ENCODE peak calls at places on chromosome 18, in seven cellular contexts. Q, K, X, M, P, D and L are unnamed samples.

GRCh38 chr18:63544017-63544416 is 1.8 kb downstream of the SERPINB12 start:
- DNase-seq in Q (no peak), K (no peak), X (no peak), M (no peak), P (no peak), D (no peak), L (no peak)

GRCh38 chr18:10095356-10095755 is 181.5 kb downstream of the VAPA start:
- DNase-seq in Q (no peak), K (no peak), X (no peak), M (no peak), P (no peak), D (no peak), L (no peak)

GRCh38 chr18:30971338-30971956 is 71.1 kb downstream of the DSC3 start:
- DNase-seq in Q (no peak), K (peak; percentile 52), X (no peak), M (no peak), P (peak; percentile 39), D (no peak), L (no peak)

GRCh38 chr18:76943542-76944339 is 121.4 kb downstream of the ZNF236 start:
- DNase-seq in Q (no peak), K (peak; percentile 76), X (no peak), M (no peak), P (peak; percentile 97), D (peak; percentile 86), L (no peak)

GRCh38 chr18:54223568-54224241 is 764 bp downstream of the MBD2 start:
- DNase-seq in Q (peak; percentile 91), K (peak; percentile 97), X (no peak), M (peak; percentile 53), P (peak; percentile 92), D (peak; percentile 73), L (no peak)

GRCh38 chr18:34837769-34838194 is 127.7 kb downstream of the DTNA start:
- DNase-seq in Q (no peak), K (no peak), X (no peak), M (no peak), P (peak; percentile 90), D (no peak), L (no peak)

GRCh38 chr18:58447342-58448190 is 181.3 kb downstream of the ALPK2 start:
- DNase-seq in Q (no peak), K (no peak), X (no peak), M (no peak), P (peak; percentile 13), D (no peak), L (no peak)

GRCh38 chr18:24212939-24213338 is 74.1 kb downstream of the CABYR start:
- DNase-seq in Q (no peak), K (peak; percentile 94), X (no peak), M (no peak), P (peak; percentile 82), D (no peak), L (no peak)

GRCh38 chr18:54647176-54647575 is 56.1 kb downstream of the DYNAP start:
- DNase-seq in Q (no peak), K (peak; percentile 66), X (no peak), M (no peak), P (peak; percentile 10), D (no peak), L (no peak)

GRCh38 chr18:64219511-64219910 is 70.6 kb upstream of the LINC00305 start:
- DNase-seq in Q (no peak), K (no peak), X (no peak), M (no peak), P (no peak), D (no peak), L (no peak)

GRCh38 chr18:77000527-77000926 is 132.1 kb downstream of the MBP start:
- DNase-seq in Q (peak; percentile 89), K (peak; percentile 52), X (no peak), M (peak; percentile 81), P (peak; percentile 46), D (no peak), L (no peak)

GRCh38 chr18:72868666-72869661 is 1.2 kb upstream of the NETO1 start:
- DNase-seq in Q (peak; percentile 77), K (no peak), X (no peak), M (peak; percentile 67), P (no peak), D (no peak), L (peak; percentile 24)

GRCh38 chr18:27860701-27861107 is 316.2 kb downstream of the CDH2 start:
- DNase-seq in Q (no peak), K (no peak), X (no peak), M (no peak), P (peak; percentile 6), D (no peak), L (no peak)

GRCh38 chr18:48831802-48832201 is 119.0 kb downstream of the SMAD7 start:
- DNase-seq in Q (no peak), K (no peak), X (no peak), M (no peak), P (no peak), D (no peak), L (no peak)

GRCh38 chr18:62512996-62513395 is 9.8 kb upstream of the ZCCHC2 start:
- DNase-seq in Q (no peak), K (no peak), X (no peak), M (no peak), P (no peak), D (no peak), L (no peak)

GRCh38 chr18:73950116-73950705 is 197.4 kb downstream of the FBXO15 start:
- DNase-seq in Q (no peak), K (no peak), X (no peak), M (no peak), P (no peak), D (no peak), L (no peak)

GRCh38 chr18:46301571-46301970 is 197.4 kb downstream of the HAUS1 start:
- DNase-seq in Q (peak; percentile 21), K (no peak), X (no peak), M (no peak), P (no peak), D (peak; percentile 32), L (no peak)

GRCh38 chr18:31040982-31041345 is 1.6 kb downstream of the DSC3 start:
- DNase-seq in Q (no peak), K (peak; percentile 73), X (no peak), M (no peak), P (peak; percentile 20), D (no peak), L (no peak)

GRCh38 chr18:13369353-13369752 is 150.8 kb downstream of the LDLRAD4 start:
- DNase-seq in Q (no peak), K (no peak), X (no peak), M (no peak), P (no peak), D (peak; percentile 59), L (no peak)

GRCh38 chr18:23479829-23480505 is 23.3 kb upstream of the RMC1 start:
- DNase-seq in Q (no peak), K (no peak), X (no peak), M (no peak), P (no peak), D (no peak), L (no peak)

GRCh38 chr18:12327510-12328178 is 19.6 kb downstream of the TUBB6 start:
- DNase-seq in Q (peak; percentile 90), K (peak; percentile 86), X (peak; percentile 51), M (peak; percentile 97), P (peak; percentile 70), D (peak; percentile 90), L (peak; percentile 72)
- TF ChIP-seq CTCF in Q (peak; percentile 84), K (peak; percentile 90), X (peak; percentile 71), M (peak; percentile 99), P (peak; percentile 73), D (peak; percentile 83), L (peak; percentile 89)

GRCh38 chr18:22363867-22364463 is 53.8 kb downstream of the CTAGE1 start:
- DNase-seq in Q (no peak), K (peak; percentile 30), X (no peak), M (no peak), P (peak; percentile 34), D (no peak), L (no peak)
- TF ChIP-seq CTCF in Q (no peak), K (peak; percentile 27), X (no peak), M (no peak), P (no peak), D (peak; percentile 39), L (peak; percentile 10)

DNA sequence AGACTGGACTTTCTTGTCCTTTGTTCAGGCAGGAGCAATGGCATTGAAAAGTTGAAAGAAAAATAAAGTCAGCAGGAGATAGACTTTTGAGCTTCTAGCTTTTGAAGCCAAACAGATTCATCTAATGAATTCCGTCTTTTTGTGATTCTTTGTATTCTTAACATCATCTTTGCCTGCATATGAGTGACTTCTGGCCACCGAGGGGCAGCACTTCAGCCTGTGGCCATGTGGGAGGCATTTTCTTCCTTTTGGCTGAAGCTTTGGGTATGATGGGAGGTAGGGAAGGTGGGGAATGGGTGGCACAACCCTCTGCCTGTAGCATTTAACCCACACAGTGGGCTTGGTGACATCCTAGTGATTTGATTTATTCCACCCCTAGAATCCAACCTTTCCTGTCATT is 220.6 kb downstream of the SETBP1 start:
- DNase-seq in Q (no peak), K (peak; percentile 32), X (no peak), M (no peak), P (no peak), D (no peak), L (no peak)
- TF ChIP-seq CTCF in Q (no peak), K (peak; percentile 10), X (no peak), M (peak; percentile 37), P (peak; percentile 13), D (peak; percentile 13), L (no peak)

DNA sequence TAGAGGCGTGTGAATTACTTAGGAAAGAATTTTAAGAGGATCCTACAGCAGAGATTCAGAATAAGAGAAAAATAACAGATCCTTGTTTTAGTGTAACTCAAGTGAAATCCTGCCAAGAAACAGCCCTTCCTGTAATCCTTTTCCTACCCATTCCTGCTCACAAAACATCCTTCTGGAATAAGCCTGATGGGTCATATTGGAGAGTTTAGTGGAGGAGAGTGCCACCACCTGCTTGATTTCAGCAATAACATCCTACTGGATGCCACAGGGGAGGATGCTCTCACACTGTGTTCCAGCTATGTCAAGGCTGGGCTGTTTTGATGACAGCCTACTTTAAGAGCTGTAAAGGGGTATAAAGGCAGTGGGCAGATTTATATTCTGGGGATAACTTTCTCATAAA is 54.8 kb upstream of the CCDC178 start:
- DNase-seq in Q (no peak), K (peak; percentile 42), X (no peak), M (no peak), P (peak; percentile 81), D (no peak), L (peak; percentile 13)
- TF ChIP-seq CTCF in Q (no peak), K (peak; percentile 27), X (peak; percentile 68), M (peak; percentile 52), P (peak; percentile 32), D (peak; percentile 26), L (peak; percentile 68)

DNA sequence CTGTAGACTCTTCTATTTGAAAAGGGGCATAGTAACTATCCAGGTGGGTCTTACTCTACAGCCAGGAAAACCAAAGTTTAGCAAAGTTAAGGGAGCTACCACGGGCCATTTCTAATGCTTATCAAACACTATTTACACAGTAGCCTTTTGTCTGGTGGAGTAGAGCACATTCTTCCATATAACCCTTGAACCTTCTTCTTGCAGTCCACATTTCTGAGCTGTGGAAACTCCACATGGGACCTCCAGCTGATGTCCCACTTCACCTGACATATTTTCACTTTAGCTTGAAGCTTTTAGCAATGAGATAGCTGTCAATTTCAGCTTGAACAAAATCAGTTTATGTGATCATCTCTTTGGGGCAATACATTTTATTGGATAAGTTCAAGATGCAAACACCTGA is 409.0 kb downstream of the PIK3C3 start:
- DNase-seq in Q (no peak), K (no peak), X (no peak), M (no peak), P (no peak), D (no peak), L (no peak)
- TF ChIP-seq CTCF in Q (no peak), K (no peak), X (no peak), M (no peak), P (no peak), D (no peak), L (no peak)